ENCODE peak calls at places on chromosomes 1 and 21, in seven cellular contexts. L, P, J, G, K, A and H are unnamed samples.

GRCh38 chr1:31073044-31073443 is 7.5 kb upstream of the PUM1 start:
- DNase-seq in L (no peak), P (no peak), J (no peak), G (no peak), K (no peak), A (no peak), H (peak)

GRCh38 chr21:27519357-27519756 is 552.5 kb upstream of the ADAMTS5 start:
- DNase-seq in L (no peak), P (peak), J (no peak), G (no peak), K (no peak), A (peak), H (no peak)

GRCh38 chr1:41404308-41404755 is 43.1 kb downstream of the FOXO6 start:
- DNase-seq in L (no peak), P (no peak), J (no peak), G (peak), K (no peak), A (peak), H (peak)

GRCh38 chr1:154607748-154608521 is at the start of gene ADAR:
- DNase-seq in L (peak), P (peak), J (peak), G (peak), K (peak), A (peak), H (peak)

GRCh38 chr21:33396966-33397365 is 6.2 kb upstream of the IFNGR2 start:
- DNase-seq in L (no peak), P (no peak), J (no peak), G (no peak), K (peak), A (peak), H (no peak)

GRCh38 chr1:101587749-101588148 is 350.9 kb downstream of the S1PR1 start:
- DNase-seq in L (no peak), P (no peak), J (no peak), G (peak), K (peak), A (peak), H (no peak)

GRCh38 chr1:10495942-10496341 is 21.2 kb downstream of the PEX14 start:
- DNase-seq in L (no peak), P (no peak), J (no peak), G (no peak), K (no peak), A (no peak), H (no peak)

GRCh38 chr1:39574646-39575045 is 1.9 kb downstream of the PABPC4 start:
- DNase-seq in L (no peak), P (no peak), J (no peak), G (peak), K (no peak), A (peak), H (peak)

GRCh38 chr1:162406811-162407210 is 5.1 kb downstream of the SH2D1B start:
- DNase-seq in L (no peak), P (no peak), J (no peak), G (no peak), K (no peak), A (peak), H (no peak)

GRCh38 chr1:170634293-170634692 is 29.6 kb upstream of the PRRX1 start:
- DNase-seq in L (no peak), P (peak), J (no peak), G (no peak), K (no peak), A (peak), H (no peak)

GRCh38 chr1:2311184-2312032 is 79.9 kb downstream of the MORN1 start:
- DNase-seq in L (no peak), P (no peak), J (peak), G (peak), K (peak), A (peak), H (peak)